ENCODE peak calls at places on chromosomes 1 and 21, in nine cellular contexts. V is left colon; M is C1 segment of cervical spinal cord; G is esophagus muscularis mucosa; U is effector memory CD8-positive, alpha-beta T cell; N is frontal cortex; A is memory B cell; S is MCF 10A; R is erythroblast. K is an unnamed sample.

GRCh38 chr21:44086636-44087425 is 20.4 kb upstream of the PWP2 start:
- DNase-seq in V (no peak), M (no peak), G (no peak), U (no peak), N (no peak), A (no peak), S (no peak), R (no peak), K (no peak)

GRCh38 chr21:38869946-38870345 is 64.2 kb downstream of the ETS2 start:
- DNase-seq in V (no peak), M (no peak), G (no peak), U (no peak), N (no peak), A (no peak), S (no peak), R (no peak), K (no peak)

GRCh38 chr1:30489737-30490389 is 233.5 kb downstream of the MATN1 start:
- DNase-seq in V (no peak), M (no peak), G (no peak), U (no peak), N (no peak), A (no peak), S (no peak), R (no peak), K (no peak)

GRCh38 chr21:27422435-27422834 is 455.5 kb upstream of the ADAMTS5 start:
- DNase-seq in V (no peak), M (no peak), G (no peak), U (no peak), N (no peak), A (no peak), S (no peak), R (no peak), K (no peak)

GRCh38 chr1:198493324-198493723 is 47.2 kb downstream of the ATP6V1G3 start:
- DNase-seq in V (no peak), M (no peak), G (no peak), U (no peak), N (no peak), A (no peak), S (no peak), R (no peak), K (no peak)

GRCh38 chr1:97137862-97138514 is 416.4 kb downstream of the PTBP2 start:
- DNase-seq in V (peak), M (no peak), G (no peak), U (no peak), N (peak), A (no peak), S (peak), R (peak), K (no peak)

GRCh38 chr1:204578867-204579664 is 62.9 kb downstream of the MDM4 start:
- DNase-seq in V (peak), M (no peak), G (no peak), U (no peak), N (no peak), A (no peak), S (no peak), R (no peak), K (no peak)

GRCh38 chr1:117001254-117001927 is at the start of gene CD101:
- DNase-seq in V (no peak), M (no peak), G (no peak), U (no peak), N (no peak), A (no peak), S (no peak), R (no peak), K (no peak)

GRCh38 chr1:70896224-70896623 is 151.4 kb downstream of the PTGER3 start:
- DNase-seq in V (no peak), M (no peak), G (no peak), U (no peak), N (no peak), A (no peak), S (peak), R (peak), K (no peak)

GRCh38 chr1:6868371-6869001 is 83.2 kb downstream of the CAMTA1 start:
- DNase-seq in V (no peak), M (no peak), G (no peak), U (no peak), N (no peak), A (no peak), S (no peak), R (no peak), K (no peak)